ENCODE peak calls at places on chromosomes 5 and 9, in eight cellular contexts. E is body of pancreas, K is A673, W is GM23338, X is left ventricle myocardium inferior, T is testis, G is stomach, J is thoracic aorta. S is an unnamed sample.
A peak's percentile ranks its signal among the peaks of the same experiment; 100 is the strongest.

GRCh38 chr9:95511952-95512750 is 4.6 kb downstream of the PTCH1 start:
- DNase-seq in X (no peak), J (no peak), K (peak; percentile 60), G (no peak), T (peak; percentile 26), E (no peak), W (peak; percentile 80), S (no peak)

GRCh38 chr5:110104728-110105127 is 415.0 kb downstream of the MAN2A1 start:
- DNase-seq in T (no peak), K (no peak), G (no peak), E (no peak), J (no peak), X (no peak), W (no peak), S (no peak)

GRCh38 chr5:83107692-83108410 is 30.5 kb downstream of the XRCC4 start:
- DNase-seq in X (no peak), T (no peak), K (no peak), J (no peak), G (no peak), E (no peak), W (no peak), S (no peak)

GRCh38 chr5:107388111-107388861 is 282.5 kb downstream of the EFNA5 start:
- DNase-seq in G (no peak), W (peak; percentile 55), J (no peak), X (no peak), K (peak; percentile 80), T (no peak), E (no peak), S (no peak)

GRCh38 chr9:132946216-132946615 is 1.8 kb upstream of the TSC1 start:
- DNase-seq in W (no peak), X (no peak), J (no peak), G (no peak), E (no peak), K (no peak), T (no peak), S (no peak)

GRCh38 chr9:129962889-129963703 is 79.9 kb downstream of the FNBP1 start:
- DNase-seq in J (no peak), G (peak; percentile 55), X (peak; percentile 31), T (peak; percentile 60), W (peak; percentile 74), K (peak; percentile 86), E (peak; percentile 17), S (peak; percentile 14)

GRCh38 chr5:106601605-106602004 is 1069.1 kb downstream of the EFNA5 start:
- DNase-seq in E (no peak), K (no peak), G (no peak), X (no peak), T (no peak), J (no peak), W (peak; percentile 13), S (no peak)

GRCh38 chr5:180670586-180671359 is 21.4 kb upstream of the FLT4 start:
- DNase-seq in G (peak; percentile 62), K (peak; percentile 49), W (peak; percentile 74), X (peak; percentile 51), J (no peak), T (peak; percentile 76), E (peak; percentile 77), S (no peak)

GRCh38 chr5:180809403-180810209 is 7.0 kb upstream of the MGAT1 start:
- DNase-seq in T (peak; percentile 95), K (peak; percentile 85), G (peak; percentile 91), X (peak; percentile 91), J (peak; percentile 65), W (peak; percentile 95), E (peak; percentile 90), S (peak; percentile 70)

GRCh38 chr5:80136751-80137272 is 101.7 kb downstream of the THBS4 start:
- DNase-seq in K (no peak), E (no peak), X (no peak), J (no peak), T (no peak), G (no peak), W (no peak), S (no peak)

GRCh38 chr9:136644593-136645342 is 17.9 kb upstream of the EGFL7 start:
- DNase-seq in K (no peak), T (peak; percentile 34), J (peak; percentile 33), E (no peak), X (peak; percentile 80), G (peak; percentile 52), W (peak; percentile 79), S (no peak)

GRCh38 chr5:133285583-133286021 is 233.8 kb downstream of the HSPA4 start:
- DNase-seq in G (peak; percentile 41), X (peak; percentile 73), T (peak; percentile 47), E (peak; percentile 65), K (no peak), J (no peak), W (no peak), S (no peak)

GRCh38 chr9:100074093-100074492 is 24.7 kb downstream of the ERP44 start:
- DNase-seq in J (no peak), T (no peak), G (no peak), K (no peak), E (no peak), X (no peak), W (no peak), S (no peak)

GRCh38 chr9:113998529-113999255 is 79.4 kb downstream of the AMBP start:
- DNase-seq in T (peak; percentile 18), J (no peak), G (peak; percentile 23), W (peak; percentile 21), E (no peak), K (peak; percentile 62), X (no peak), S (no peak)

GRCh38 chr5:159655757-159656409 is 260.4 kb upstream of the ADRA1B start:
- DNase-seq in G (no peak), X (peak; percentile 17), K (no peak), W (no peak), T (no peak), E (no peak), J (no peak), S (no peak)

GRCh38 chr9:129594632-129595031 is 26.3 kb downstream of the C9orf50 start:
- DNase-seq in X (no peak), K (no peak), J (no peak), E (no peak), W (no peak), T (no peak), G (no peak), S (no peak)

GRCh38 chr5:177453852-177454396 is 7.3 kb downstream of the PRR7 start:
- DNase-seq in J (no peak), T (peak; percentile 58), W (peak; percentile 53), E (no peak), X (no peak), G (no peak), K (no peak), S (no peak)

GRCh38 chr9:110103257-110103656 is 104.7 kb downstream of the C9orf152 start:
- DNase-seq in W (no peak), X (no peak), J (no peak), K (no peak), T (no peak), G (no peak), E (no peak), S (no peak)

GRCh38 chr9:112912636-112913035 is 22.0 kb upstream of the SLC46A2 start:
- DNase-seq in K (no peak), T (no peak), X (no peak), J (no peak), E (no peak), W (no peak), G (no peak), S (no peak)

GRCh38 chr5:150158170-150158949 is 2.7 kb upstream of the PDGFRB start:
- DNase-seq in J (no peak), T (no peak), W (no peak), K (no peak), E (no peak), G (no peak), X (peak; percentile 55), S (no peak)

GRCh38 chr9:35162605-35163315 is 951 bp downstream of the UNC13B start:
- DNase-seq in E (no peak), T (no peak), G (no peak), X (no peak), J (no peak), K (no peak), W (peak; percentile 34), S (no peak)

GRCh38 chr5:98309785-98310566 is 463.5 kb upstream of the RGMB start:
- DNase-seq in T (no peak), W (peak; percentile 68), E (no peak), J (no peak), K (peak; percentile 78), G (no peak), X (no peak), S (no peak)

GRCh38 chr9:125785187-125785840 is 38.1 kb downstream of the PBX3 start:
- DNase-seq in K (no peak), J (no peak), G (no peak), W (no peak), X (no peak), E (no peak), T (no peak), S (no peak)

GRCh38 chr9:12723409-12724028 is 30.3 kb downstream of the TYRP1 start:
- DNase-seq in T (no peak), E (no peak), J (no peak), G (no peak), K (peak; percentile 33), W (peak; percentile 10), X (no peak), S (no peak)
- TF ChIP-seq CTCF in T (no peak), E (peak; percentile 47), J (peak; percentile 53), G (peak; percentile 29), K (peak; percentile 62), W (peak; percentile 45), X (peak; percentile 66), S (peak; percentile 57)

GRCh38 chr5:95863383-95863757 is 40.8 kb upstream of the GLRX start:
- DNase-seq in G (no peak), W (no peak), E (peak; percentile 38), J (no peak), X (no peak), T (peak; percentile 61), K (peak; percentile 79), S (no peak)
- H3K4me1 ChIP-seq in G (peaks cover 33% of the 10 kb centered on the region), W (no peaks in the 10 kb centered on the region), E (peaks cover 40% of the 10 kb centered on the region), J (peaks cover 51% of the 10 kb centered on the region), X (peaks cover 42% of the 10 kb centered on the region), T (peaks cover 19% of the 10 kb centered on the region), K (peaks cover 18% of the 10 kb centered on the region), S (peaks cover 42% of the 10 kb centered on the region)

DNA sequence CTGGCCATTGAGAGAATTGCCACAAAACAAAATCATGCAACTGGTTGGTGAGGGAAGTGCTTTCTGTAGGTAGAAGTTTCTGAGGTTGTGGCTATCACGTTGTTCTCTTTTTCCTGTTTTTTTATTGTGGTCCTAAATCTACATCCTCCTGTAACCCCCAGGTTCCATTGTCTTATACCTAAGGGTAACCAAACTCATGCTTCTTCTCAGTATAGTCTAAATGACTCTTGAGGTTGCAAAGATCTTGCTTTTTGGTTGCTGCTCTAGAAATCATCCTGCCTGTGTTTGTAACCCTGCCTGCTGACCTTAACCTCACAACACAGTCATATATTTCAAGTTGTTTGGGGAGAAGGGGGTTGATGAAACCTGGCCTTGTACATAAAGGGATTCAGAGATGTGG is 273.1 kb downstream of the CD180 start:
- DNase-seq in G (no peak), J (no peak), X (no peak), T (no peak), E (no peak), K (no peak), W (no peak), S (no peak)
- H3K27ac ChIP-seq in G (no peak overlapping the region), J (no peak overlapping the region), X (no peak overlapping the region), T (no peak overlapping the region), E (no peak overlapping the region), K (no peak overlapping the region), W (no peak overlapping the region), S (no peak overlapping the region)

DNA sequence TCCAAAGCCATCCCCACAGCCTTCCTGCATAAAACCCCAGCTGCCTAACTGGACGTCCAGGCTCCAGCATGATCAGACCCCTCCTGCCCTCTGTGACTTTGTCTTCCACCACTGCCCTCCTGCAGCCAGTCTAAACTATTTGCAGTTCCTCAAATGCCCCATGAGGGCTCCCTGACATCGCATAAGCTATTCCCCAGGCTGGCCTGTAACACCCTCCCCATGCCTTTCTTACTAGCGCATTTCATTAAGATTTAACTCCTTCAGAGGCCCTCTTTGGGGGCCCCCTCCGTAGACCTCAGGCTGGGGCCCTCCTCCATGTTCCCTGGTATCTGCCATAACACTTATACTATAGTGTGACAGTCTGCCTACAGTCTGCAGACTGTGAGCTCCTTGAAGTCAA is 15.5 kb upstream of the SMIM23 start:
- DNase-seq in J (no peak), G (no peak), E (no peak), W (peak; percentile 71), T (no peak), X (no peak), K (no peak), S (no peak)
- TF ChIP-seq CTCF in J (no peak), G (no peak), E (no peak), W (peak; percentile 27), T (no peak), X (no peak), K (no peak), S (no peak)

S was measured in esophagus squamous epithelium.